ENCODE peak calls at places on chromosomes 16 and 17, in four cellular contexts. One of them, this sample, is unnamed.
A peak's percentile ranks its signal among the peaks of the same experiment; 100 is the strongest.

GRCh38 chr17:81393684-81394376 is 1.4 kb upstream of the BAHCC1 start:
- DNase-seq in stomach: peak; percentile 100
- DNase-seq in AG09309: peak; percentile 97
- DNase-seq in HL-60: peak; percentile 100
- DNase-seq in this sample: peak; percentile 99

GRCh38 chr17:27928546-27928945 is 35.4 kb upstream of the LYRM9 start:
- DNase-seq in stomach: no peak
- DNase-seq in AG09309: no peak
- DNase-seq in HL-60: no peak
- DNase-seq in this sample: no peak

GRCh38 chr16:1145383-1146100 is 7.4 kb upstream of the CACNA1H start:
- DNase-seq in stomach: no peak
- DNase-seq in AG09309: no peak
- DNase-seq in HL-60: no peak
- DNase-seq in this sample: no peak

GRCh38 chr17:4479340-4479981 is 19.2 kb upstream of the SPNS2 start:
- DNase-seq in stomach: peak; percentile 71
- DNase-seq in AG09309: no peak
- DNase-seq in HL-60: no peak
- DNase-seq in this sample: peak; percentile 83

GRCh38 chr16:72924487-72924886 is 123.4 kb downstream of the ZFHX3 start:
- DNase-seq in stomach: no peak
- DNase-seq in AG09309: no peak
- DNase-seq in HL-60: no peak
- DNase-seq in this sample: no peak

GRCh38 chr17:36135465-36135864 is 31.8 kb downstream of the CCL4 start:
- DNase-seq in stomach: no peak
- DNase-seq in AG09309: no peak
- DNase-seq in HL-60: peak; percentile 93
- DNase-seq in this sample: no peak

GRCh38 chr17:35062284-35062683 is 1.2 kb downstream of the RFFL start:
- DNase-seq in stomach: no peak
- DNase-seq in AG09309: no peak
- DNase-seq in HL-60: no peak
- DNase-seq in this sample: no peak

GRCh38 chr16:13883881-13884280 is 36.1 kb upstream of the ERCC4 start:
- DNase-seq in stomach: no peak
- DNase-seq in AG09309: peak; percentile 50
- DNase-seq in HL-60: no peak
- DNase-seq in this sample: no peak

GRCh38 chr16:11721781-11722467 is 20.7 kb downstream of the TXNDC11 start:
- DNase-seq in stomach: no peak
- DNase-seq in AG09309: no peak
- DNase-seq in HL-60: no peak
- DNase-seq in this sample: no peak

GRCh38 chr17:52041123-52041617 is 117.3 kb downstream of the CA10 start:
- DNase-seq in stomach: no peak
- DNase-seq in AG09309: no peak
- DNase-seq in HL-60: no peak
- DNase-seq in this sample: no peak

GRCh38 chr17:38773258-38773657 is 20.7 kb downstream of the PSMB3 start:
- DNase-seq in stomach: no peak
- DNase-seq in AG09309: no peak
- DNase-seq in HL-60: no peak
- DNase-seq in this sample: no peak

GRCh38 chr17:28944862-28945741 is 6.2 kb downstream of the PHF12 start:
- DNase-seq in stomach: no peak
- DNase-seq in AG09309: no peak
- DNase-seq in HL-60: no peak
- DNase-seq in this sample: no peak

GRCh38 chr17:62723842-62724241 is 84.3 kb downstream of the MARCHF10 start:
- DNase-seq in stomach: no peak
- DNase-seq in AG09309: no peak
- DNase-seq in HL-60: no peak
- DNase-seq in this sample: no peak

GRCh38 chr16:83011101-83011720 is 384.4 kb downstream of the CDH13 start:
- DNase-seq in stomach: no peak
- DNase-seq in AG09309: no peak
- DNase-seq in HL-60: no peak
- DNase-seq in this sample: no peak

GRCh38 chr17:75487351-75488070 is 27.8 kb downstream of the CASKIN2 start:
- DNase-seq in stomach: no peak
- DNase-seq in AG09309: no peak
- DNase-seq in HL-60: peak; percentile 89
- DNase-seq in this sample: no peak

GRCh38 chr17:37844158-37844976 is 79.8 kb upstream of the TBC1D3K start:
- DNase-seq in stomach: peak; percentile 58
- DNase-seq in AG09309: no peak
- DNase-seq in HL-60: peak; percentile 85
- DNase-seq in this sample: peak; percentile 64

GRCh38 chr17:1713878-1714487 is 3.8 kb upstream of the TLCD2 start:
- DNase-seq in stomach: peak; percentile 54
- DNase-seq in AG09309: no peak
- DNase-seq in HL-60: peak; percentile 17
- DNase-seq in this sample: peak; percentile 76

GRCh38 chr16:57577691-57578224 is 35.3 kb downstream of the ADGRG5 start:
- DNase-seq in stomach: no peak
- DNase-seq in AG09309: no peak
- DNase-seq in HL-60: peak; percentile 15
- DNase-seq in this sample: peak; percentile 74

GRCh38 chr17:29784661-29785060 is 145.4 kb downstream of the SSH2 start:
- DNase-seq in stomach: no peak
- DNase-seq in AG09309: no peak
- DNase-seq in HL-60: no peak
- DNase-seq in this sample: no peak

GRCh38 chr17:80992948-80993624 is 1.4 kb downstream of the CHMP6 start:
- DNase-seq in stomach: no peak
- DNase-seq in AG09309: no peak
- DNase-seq in HL-60: no peak
- DNase-seq in this sample: peak; percentile 50

GRCh38 chr17:83100853-83101391 is 21.5 kb downstream of the METRNL start:
- DNase-seq in stomach: no peak
- DNase-seq in AG09309: no peak
- DNase-seq in HL-60: no peak
- DNase-seq in this sample: peak; percentile 63

GRCh38 chr16:75922250-75922649 is 196.0 kb upstream of the CPHXL start:
- DNase-seq in stomach: no peak
- DNase-seq in AG09309: no peak
- DNase-seq in HL-60: no peak
- DNase-seq in this sample: no peak

GRCh38 chr16:17350212-17350611 is 120.5 kb downstream of the XYLT1 start:
- DNase-seq in stomach: no peak
- DNase-seq in AG09309: no peak
- DNase-seq in HL-60: no peak
- DNase-seq in this sample: no peak

GRCh38 chr16:361341-361871 is 8.9 kb upstream of the AXIN1 start:
- DNase-seq in stomach: no peak
- DNase-seq in AG09309: no peak
- DNase-seq in HL-60: no peak
- DNase-seq in this sample: no peak

GRCh38 chr17:22273308-22273707 is 581.0 kb downstream of the KCNJ18 start:
- DNase-seq in stomach: no peak
- DNase-seq in AG09309: no peak
- DNase-seq in HL-60: no peak
- DNase-seq in this sample: no peak
- H3K4me3 ChIP-seq in stomach: no peak overlapping the region
- H3K4me3 ChIP-seq in AG09309: no peak overlapping the region
- H3K4me3 ChIP-seq in HL-60: no peak overlapping the region
- H3K4me3 ChIP-seq in this sample: no peak overlapping the region

GRCh38 chr17:33686171-33686570 is 393.1 kb upstream of the ASIC2 start:
- DNase-seq in stomach: no peak
- DNase-seq in AG09309: no peak
- DNase-seq in HL-60: no peak
- DNase-seq in this sample: no peak
- TF ChIP-seq CTCF in stomach: no peak
- TF ChIP-seq CTCF in AG09309: no peak
- TF ChIP-seq CTCF in HL-60: peak; percentile 17
- TF ChIP-seq CTCF in this sample: no peak

GRCh38 chr16:84813141-84813933 is 6.4 kb upstream of the CRISPLD2 start:
- DNase-seq in stomach: no peak
- DNase-seq in AG09309: no peak
- DNase-seq in HL-60: no peak
- DNase-seq in this sample: peak; percentile 32

GRCh38 chr16:84808812-84809211 is 11.0 kb upstream of the CRISPLD2 start:
- DNase-seq in stomach: no peak
- DNase-seq in AG09309: no peak
- DNase-seq in HL-60: no peak
- DNase-seq in this sample: no peak

GRCh38 chr16:84807776-84808175 is 12.0 kb upstream of the CRISPLD2 start:
- DNase-seq in stomach: no peak
- DNase-seq in AG09309: no peak
- DNase-seq in HL-60: no peak
- DNase-seq in this sample: no peak

GRCh38 chr16:84811529-84811928 is 8.3 kb upstream of the CRISPLD2 start:
- DNase-seq in stomach: no peak
- DNase-seq in AG09309: no peak
- DNase-seq in HL-60: no peak
- DNase-seq in this sample: no peak

DNA sequence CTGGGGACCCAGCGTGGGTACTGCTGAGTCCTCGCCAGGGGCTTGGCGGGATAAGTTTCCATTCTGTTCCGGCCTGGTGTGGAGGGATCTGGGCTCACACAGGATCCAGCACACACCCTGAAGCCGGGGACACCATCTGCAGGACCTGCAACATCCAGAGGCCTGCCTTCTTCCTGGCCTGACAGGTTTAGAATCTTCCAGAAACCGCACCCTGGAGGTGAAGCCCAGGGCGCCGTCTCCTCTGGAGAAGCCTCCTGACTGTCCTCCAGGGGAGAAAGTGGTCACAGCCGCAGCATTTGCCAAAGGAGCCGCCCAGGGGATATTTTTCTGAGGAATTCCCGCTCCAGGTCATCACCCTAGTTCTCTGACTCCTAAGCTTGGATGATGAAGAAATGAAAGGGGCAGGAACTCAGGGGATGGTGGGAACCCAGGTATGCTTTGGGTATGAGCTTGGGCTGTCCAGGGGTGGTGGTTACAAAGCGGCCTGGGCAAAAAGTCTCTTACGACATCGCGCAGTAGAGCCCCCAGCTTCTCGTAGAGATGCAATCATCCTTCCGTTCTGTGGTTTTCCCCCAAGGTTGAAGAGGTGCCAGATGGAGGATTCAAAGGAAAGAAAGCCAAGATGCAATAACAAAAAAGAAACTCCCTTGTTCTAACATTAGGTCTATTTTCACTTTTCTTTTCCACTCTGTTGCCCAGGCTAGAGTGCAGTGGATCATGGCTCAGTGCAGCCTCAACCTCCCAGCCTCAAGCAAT is 9.1 kb upstream of the CRISPLD2 start:
- DNase-seq in stomach: no peak
- DNase-seq in AG09309: peak; percentile 86
- DNase-seq in HL-60: peak; percentile 87
- DNase-seq in this sample: no peak
- H3K4me3 ChIP-seq in stomach: no peak overlapping the region
- H3K4me3 ChIP-seq in AG09309: no peak overlapping the region
- H3K4me3 ChIP-seq in HL-60: no peak overlapping the region
- H3K4me3 ChIP-seq in this sample: no peak overlapping the region

GRCh38 chr16:71726491-71727319 is 2.2 kb upstream of the PHLPP2 start:
- DNase-seq in stomach: no peak
- DNase-seq in AG09309: no peak
- DNase-seq in HL-60: no peak
- DNase-seq in this sample: peak; percentile 34

GRCh38 chr16:71723537-71724319 is 773 bp downstream of the PHLPP2 start:
- DNase-seq in stomach: peak; percentile 85
- DNase-seq in AG09309: no peak
- DNase-seq in HL-60: peak; percentile 40
- DNase-seq in this sample: peak; percentile 86

GRCh38 chr16:71721066-71721740 is 3.3 kb downstream of the PHLPP2 start:
- DNase-seq in stomach: no peak
- DNase-seq in AG09309: no peak
- DNase-seq in HL-60: no peak
- DNase-seq in this sample: no peak

GRCh38 chr16:71722801-71723536 is 1.5 kb downstream of the PHLPP2 start:
- DNase-seq in stomach: peak; percentile 59
- DNase-seq in AG09309: no peak
- DNase-seq in HL-60: peak; percentile 10
- DNase-seq in this sample: peak; percentile 87

DNA sequence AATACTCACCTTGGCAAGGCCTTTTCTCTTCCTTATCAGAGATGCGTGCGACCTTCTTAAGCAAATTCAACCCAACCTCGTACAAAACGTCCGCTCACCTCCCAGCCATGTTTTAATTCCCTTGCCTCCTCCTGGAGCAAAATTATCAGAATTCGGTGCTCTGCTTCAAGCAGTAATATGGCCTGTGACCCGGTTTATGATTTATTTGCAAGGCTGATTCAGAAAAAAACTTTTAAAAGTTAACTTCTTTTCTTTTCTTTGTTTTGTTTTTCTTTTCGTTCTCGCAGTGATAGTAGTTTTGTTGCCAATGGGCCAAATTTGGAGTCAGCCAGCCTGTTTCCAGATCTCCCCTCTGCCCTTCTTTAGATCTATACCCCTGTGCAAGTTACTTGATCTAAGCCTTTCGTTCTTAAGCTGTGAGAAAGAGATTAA is at the start of gene PHLPP2:
- DNase-seq in stomach: no peak
- DNase-seq in AG09309: no peak
- DNase-seq in HL-60: no peak
- DNase-seq in this sample: no peak
- TF ChIP-seq CTCF in stomach: no peak
- TF ChIP-seq CTCF in AG09309: no peak
- TF ChIP-seq CTCF in HL-60: no peak
- TF ChIP-seq CTCF in this sample: no peak

This sample was measured in mucosa of descending colon.